ENCODE peak calls at places on chromosomes 3 and 15, in seven cellular contexts. I is sigmoid colon, K is testis, M is ovary, Y is esophagus muscularis mucosa, G is right lobe of liver, N is suprapubic skin. J is an unnamed sample.

GRCh38 chr3:170418422-170419300 is at the start of gene CLDN11:
- DNase-seq in N (no peak), K (peak; percentile 85), G (no peak), Y (no peak), I (peak; percentile 75), M (peak; percentile 88), J (no peak)

GRCh38 chr3:47283193-47283537 is 421 bp downstream of the KLHL18 start:
- DNase-seq in M (no peak), Y (no peak), N (peak; percentile 77), I (peak; percentile 64), G (no peak), K (peak; percentile 50), J (no peak)

GRCh38 chr15:101169457-101170071 is 82.3 kb downstream of the CHSY1 start:
- DNase-seq in Y (no peak), G (peak; percentile 33), M (no peak), N (peak; percentile 66), I (peak; percentile 59), K (no peak), J (no peak)

GRCh38 chr15:42157381-42157780 is 945 bp upstream of the PLA2G4F start:
- DNase-seq in K (no peak), G (no peak), Y (no peak), I (no peak), M (no peak), N (peak; percentile 47), J (no peak)

GRCh38 chr3:54093849-54094248 is 28.5 kb upstream of the CACNA2D3 start:
- DNase-seq in G (no peak), K (no peak), Y (no peak), N (no peak), I (no peak), M (no peak), J (no peak)

GRCh38 chr3:188402229-188402628 is 248.3 kb downstream of the LPP start:
- DNase-seq in N (no peak), K (no peak), G (no peak), Y (no peak), M (no peak), I (no peak), J (no peak)

GRCh38 chr3:134677196-134677986 is 26.6 kb upstream of the KY start:
- DNase-seq in I (no peak), K (peak; percentile 55), G (no peak), Y (no peak), N (peak; percentile 67), M (no peak), J (no peak)

GRCh38 chr3:28973621-28974020 is 307.2 kb upstream of the RBMS3 start:
- DNase-seq in G (no peak), M (no peak), Y (no peak), N (no peak), K (no peak), I (no peak), J (no peak)

GRCh38 chr3:188268336-188268735 is 114.4 kb downstream of the LPP start:
- DNase-seq in K (no peak), Y (no peak), M (no peak), N (no peak), G (no peak), I (no peak), J (no peak)

GRCh38 chr3:113241292-113242033 is 30.1 kb downstream of the BOC start:
- DNase-seq in K (no peak), N (no peak), G (no peak), Y (no peak), M (no peak), I (no peak), J (no peak)

GRCh38 chr15:51108933-51109550 is 14.3 kb upstream of the TNFAIP8L3 start:
- DNase-seq in G (no peak), K (peak; percentile 22), Y (no peak), I (no peak), N (no peak), M (no peak), J (no peak)

GRCh38 chr15:77650285-77650684 is 17.6 kb upstream of the LINGO1 start:
- DNase-seq in K (no peak), N (no peak), M (no peak), I (no peak), G (no peak), Y (no peak), J (no peak)

GRCh38 chr3:129006864-129007263 is 5.8 kb downstream of the EFCC1 start:
- DNase-seq in K (no peak), I (no peak), Y (no peak), M (no peak), N (no peak), G (no peak), J (no peak)

GRCh38 chr3:155739154-155739553 is 5.7 kb downstream of the PLCH1 start:
- DNase-seq in K (no peak), N (no peak), M (no peak), Y (no peak), G (no peak), I (no peak), J (no peak)

GRCh38 chr3:99248130-99248529 is 346.6 kb upstream of the DCBLD2 start:
- DNase-seq in M (no peak), G (no peak), I (no peak), N (no peak), Y (no peak), K (no peak), J (no peak)

GRCh38 chr3:46713898-46714552 is 3.6 kb downstream of the PRSS50 start:
- DNase-seq in Y (no peak), G (peak; percentile 35), K (peak; percentile 13), I (peak; percentile 58), N (peak; percentile 74), M (no peak), J (no peak)

GRCh38 chr3:157856078-157856939 is 249.9 kb downstream of the SHOX2 start:
- DNase-seq in K (no peak), N (no peak), I (no peak), Y (no peak), M (no peak), G (no peak), J (no peak)

GRCh38 chr3:188232676-188233075 is 78.7 kb downstream of the LPP start:
- DNase-seq in K (no peak), I (no peak), G (no peak), Y (no peak), M (no peak), N (no peak), J (no peak)

GRCh38 chr3:48427630-48427962 is 2.3 kb downstream of the PLXNB1 start:
- DNase-seq in Y (no peak), I (no peak), G (no peak), M (no peak), N (no peak), K (peak; percentile 46), J (no peak)

GRCh38 chr15:55434989-55435825 is 26.9 kb downstream of the PIERCE2 start:
- DNase-seq in G (no peak), N (no peak), Y (no peak), K (no peak), I (no peak), M (no peak), J (no peak)

GRCh38 chr3:34212671-34213070 is 414.2 kb downstream of the PDCD6IP start:
- DNase-seq in K (no peak), G (no peak), M (no peak), I (no peak), Y (no peak), N (no peak), J (no peak)

GRCh38 chr15:70406624-70407390 is 309.1 kb upstream of the TLE3 start:
- DNase-seq in Y (no peak), G (peak; percentile 85), K (no peak), I (no peak), N (no peak), M (no peak), J (no peak)

GRCh38 chr15:90862964-90863721 is 5.2 kb upstream of the FURIN start:
- DNase-seq in K (no peak), N (no peak), Y (no peak), G (peak; percentile 94), I (no peak), M (no peak), J (no peak)

GRCh38 chr3:159929181-159929893 is 59.3 kb upstream of the IL12A start:
- DNase-seq in N (no peak), Y (peak; percentile 83), I (no peak), G (no peak), M (no peak), K (no peak), J (no peak)

GRCh38 chr3:121897296-121897695 is 3.1 kb downstream of the SLC15A2 start:
- DNase-seq in N (no peak), K (no peak), M (no peak), Y (no peak), G (no peak), I (no peak), J (no peak)

GRCh38 chr3:189780556-189781270 is 149.5 kb downstream of the TP63 start:
- DNase-seq in I (no peak), M (no peak), N (no peak), G (no peak), Y (no peak), K (no peak), J (no peak)

GRCh38 chr3:189776163-189776824 is 145.1 kb downstream of the TP63 start:
- DNase-seq in M (no peak), I (no peak), N (no peak), G (no peak), Y (no peak), K (no peak), J (no peak)

GRCh38 chr3:189778340-189778950 is 147.3 kb downstream of the TP63 start:
- DNase-seq in G (no peak), I (no peak), K (no peak), Y (no peak), N (no peak), M (no peak), J (no peak)

GRCh38 chr3:189781384-189781783 is 150.2 kb downstream of the TP63 start:
- DNase-seq in I (no peak), K (no peak), N (no peak), G (no peak), Y (no peak), M (no peak), J (no peak)

DNA sequence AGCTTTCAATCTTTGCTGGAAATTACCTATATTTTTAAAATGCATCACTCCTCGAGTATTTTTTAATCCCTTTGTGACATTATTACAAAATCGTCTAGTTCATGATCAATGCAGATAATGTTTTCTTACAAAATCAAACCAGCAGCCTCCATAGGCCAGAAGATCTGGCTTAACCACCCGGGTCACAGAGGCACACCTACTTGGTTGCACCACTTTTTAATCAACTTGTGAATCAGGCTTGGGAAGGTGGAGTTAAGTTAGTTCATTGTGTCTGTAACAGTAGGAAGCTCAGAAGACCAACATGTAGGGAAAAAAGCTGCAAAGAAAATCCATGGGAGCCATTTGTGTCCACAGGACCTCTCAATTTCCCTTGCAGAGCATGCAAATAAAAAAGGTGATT is 148.0 kb downstream of the TP63 start:
- DNase-seq in I (no peak), K (no peak), N (no peak), Y (no peak), M (no peak), G (no peak), J (no peak)
- H3K4me3 ChIP-seq in I (no peak overlapping the region), K (no peak overlapping the region), N (no peak overlapping the region), Y (no peak overlapping the region), M (no peak overlapping the region), G (no peak overlapping the region), J (no peak overlapping the region)

GRCh38 chr3:57948782-57949242 is 59.4 kb upstream of the FLNB start:
- DNase-seq in N (no peak), M (peak; percentile 10), K (peak; percentile 82), I (peak; percentile 64), Y (no peak), G (no peak), J (no peak)
- TF ChIP-seq POLR2A in N (no peak), M (no peak), K (no peak), I (no peak), Y (no peak), G (no peak), J (no peak)

GRCh38 chr15:84827246-84827645 is 10.1 kb downstream of the ALPK3 start:
- DNase-seq in M (no peak), K (no peak), N (no peak), I (no peak), Y (no peak), G (no peak), J (no peak)
- H3K4me1 ChIP-seq in M (peaks cover 24% of the 10 kb centered on the region), K (peaks cover 14% of the 10 kb centered on the region), N (peaks cover 34% of the 10 kb centered on the region), I (peaks cover 63% of the 10 kb centered on the region), Y (peaks cover 78% of the 10 kb centered on the region), G (peaks cover 16% of the 10 kb centered on the region), J (peaks cover 3% of the 10 kb centered on the region)

GRCh38 chr3:194257030-194257657 is 94.0 kb downstream of the CPN2 start:
- DNase-seq in G (no peak), I (no peak), Y (no peak), M (no peak), N (no peak), K (no peak), J (no peak)
- H3K4me3 ChIP-seq in G (no peak overlapping the region), I (no peak overlapping the region), Y (no peak overlapping the region), M (no peak overlapping the region), N (no peak overlapping the region), K (no peak overlapping the region), J (no peak overlapping the region)

J was measured in breast epithelium.